ENCODE peak calls at places on chromosomes 16 and 17, in four cellular contexts. E is A549, D is K562, C is IMR-90. L is an unnamed sample.

GRCh38 chr16:88372522-88372921 is 10.2 kb upstream of the ZNF469 start:
- DNase-seq in E (no peak), D (no peak), C (no peak), L (no peak)

GRCh38 chr17:5011928-5012327 is 14.2 kb downstream of the KIF1C start:
- DNase-seq in E (no peak), D (no peak), C (peak; percentile 72), L (peak; percentile 53)

GRCh38 chr16:56787185-56787584 is 57.3 kb downstream of the NUP93 start:
- DNase-seq in E (no peak), D (no peak), C (no peak), L (no peak)

GRCh38 chr17:2343421-2343820 is 6.1 kb downstream of the SGSM2 start:
- DNase-seq in E (no peak), D (no peak), C (no peak), L (no peak)

GRCh38 chr16:31350275-31351005 is 4.5 kb upstream of the ITGAX start:
- DNase-seq in E (no peak), D (no peak), C (no peak), L (no peak)

GRCh38 chr17:42325026-42325425 is 36.7 kb downstream of the STAT5A start:
- DNase-seq in E (peak; percentile 85), D (no peak), C (peak; percentile 88), L (no peak)

GRCh38 chr17:50214986-50215730 is 13.7 kb upstream of the COL1A1 start:
- DNase-seq in E (no peak), D (no peak), C (no peak), L (no peak)

GRCh38 chr17:32946375-32947135 is 18.6 kb downstream of the TMEM98 start:
- DNase-seq in E (no peak), D (peak; percentile 63), C (no peak), L (no peak)

GRCh38 chr16:31700530-31701388 is 172.8 kb upstream of the ZNF267 start:
- DNase-seq in E (peak; percentile 79), D (peak; percentile 56), C (peak; percentile 49), L (peak; percentile 67)

GRCh38 chr17:19987897-19988296 is 10.3 kb upstream of the AKAP10 start:
- DNase-seq in E (no peak), D (peak; percentile 47), C (no peak), L (no peak)

GRCh38 chr16:20064931-20065330 is 8.8 kb downstream of the GPR139 start:
- DNase-seq in E (no peak), D (no peak), C (no peak), L (no peak)

GRCh38 chr16:9521749-9522370 is 430.4 kb downstream of the HAPSTR1 start:
- DNase-seq in E (no peak), D (no peak), C (no peak), L (no peak)

GRCh38 chr17:81913394-81914102 is 2.3 kb upstream of the PCYT2 start:
- DNase-seq in E (no peak), D (no peak), C (no peak), L (no peak)

GRCh38 chr17:9537177-9537776 is 38.3 kb downstream of the STX8 start:
- DNase-seq in E (no peak), D (no peak), C (no peak), L (no peak)

GRCh38 chr17:31190351-31190750 is 95.6 kb downstream of the NF1 start:
- DNase-seq in E (no peak), D (no peak), C (peak; percentile 4), L (no peak)

GRCh38 chr16:88772871-88773811 is 11.9 kb downstream of the PIEZO1 start:
- DNase-seq in E (no peak), D (peak; percentile 59), C (peak; percentile 95), L (no peak)

GRCh38 chr16:50313596-50314483 is 47.5 kb downstream of the ADCY7 start:
- DNase-seq in E (no peak), D (no peak), C (peak; percentile 12), L (no peak)

GRCh38 chr17:27049104-27049784 is 244.7 kb upstream of the WSB1 start:
- DNase-seq in E (no peak), D (no peak), C (no peak), L (no peak)

GRCh38 chr17:34451313-34451712 is 88.3 kb upstream of the CCL1 start:
- DNase-seq in E (no peak), D (no peak), C (peak; percentile 2), L (no peak)

GRCh38 chr16:23171234-23171948 is 11.2 kb upstream of the SCNN1G start:
- DNase-seq in E (peak; percentile 19), D (no peak), C (peak; percentile 15), L (no peak)

GRCh38 chr16:26951950-26952349 is 114.8 kb upstream of the C16orf82 start:
- DNase-seq in E (no peak), D (no peak), C (peak; percentile 18), L (no peak)

GRCh38 chr17:51640108-51640622 is 379.8 kb downstream of the UTP18 start:
- DNase-seq in E (peak; percentile 85), D (peak; percentile 12), C (no peak), L (no peak)

GRCh38 chr17:74354123-74354522 is 7.5 kb downstream of the BTBD17 start:
- DNase-seq in E (peak; percentile 82), D (peak; percentile 84), C (no peak), L (no peak)

GRCh38 chr16:57530104-57530522 is 6.3 kb downstream of the CCDC102A start:
- DNase-seq in E (no peak), D (no peak), C (peak; percentile 76), L (no peak)

GRCh38 chr17:78839762-78840529 is 668 bp downstream of the USP36 start:
- DNase-seq in E (peak; percentile 58), D (no peak), C (peak; percentile 76), L (no peak)

GRCh38 chr17:9208381-9208780 is 187.1 kb downstream of the NTN1 start:
- DNase-seq in E (no peak), D (no peak), C (no peak), L (no peak)

GRCh38 chr16:16045879-16046278 is 96.5 kb downstream of the ABCC1 start:
- DNase-seq in E (no peak), D (no peak), C (no peak), L (no peak)

GRCh38 chr16:48317614-48318013 is 67.6 kb downstream of the SIAH1 start:
- DNase-seq in E (peak; percentile 33), D (peak; percentile 21), C (peak; percentile 76), L (no peak)

GRCh38 chr17:68320311-68320865 is 29.1 kb downstream of the ARSG start:
- DNase-seq in E (no peak), D (no peak), C (no peak), L (no peak)
- TF ChIP-seq ELK1 in E (no peak), D (no peak), C (no peak), L (no peak)

GRCh38 chr17:76706817-76707216 is 3.9 kb downstream of the MXRA7 start:
- DNase-seq in E (no peak), D (no peak), C (no peak), L (no peak)

GRCh38 chr17:76713765-76714164 is 3.0 kb upstream of the MXRA7 start:
- DNase-seq in E (no peak), D (no peak), C (no peak), L (no peak)

GRCh38 chr17:76707985-76708807 is 2.6 kb downstream of the MXRA7 start:
- DNase-seq in E (no peak), D (peak; percentile 63), C (no peak), L (no peak)

GRCh38 chr17:76710863-76711611 is at the start of gene MXRA7:
- DNase-seq in E (peak; percentile 49), D (peak; percentile 93), C (peak; percentile 61), L (no peak)

DNA sequence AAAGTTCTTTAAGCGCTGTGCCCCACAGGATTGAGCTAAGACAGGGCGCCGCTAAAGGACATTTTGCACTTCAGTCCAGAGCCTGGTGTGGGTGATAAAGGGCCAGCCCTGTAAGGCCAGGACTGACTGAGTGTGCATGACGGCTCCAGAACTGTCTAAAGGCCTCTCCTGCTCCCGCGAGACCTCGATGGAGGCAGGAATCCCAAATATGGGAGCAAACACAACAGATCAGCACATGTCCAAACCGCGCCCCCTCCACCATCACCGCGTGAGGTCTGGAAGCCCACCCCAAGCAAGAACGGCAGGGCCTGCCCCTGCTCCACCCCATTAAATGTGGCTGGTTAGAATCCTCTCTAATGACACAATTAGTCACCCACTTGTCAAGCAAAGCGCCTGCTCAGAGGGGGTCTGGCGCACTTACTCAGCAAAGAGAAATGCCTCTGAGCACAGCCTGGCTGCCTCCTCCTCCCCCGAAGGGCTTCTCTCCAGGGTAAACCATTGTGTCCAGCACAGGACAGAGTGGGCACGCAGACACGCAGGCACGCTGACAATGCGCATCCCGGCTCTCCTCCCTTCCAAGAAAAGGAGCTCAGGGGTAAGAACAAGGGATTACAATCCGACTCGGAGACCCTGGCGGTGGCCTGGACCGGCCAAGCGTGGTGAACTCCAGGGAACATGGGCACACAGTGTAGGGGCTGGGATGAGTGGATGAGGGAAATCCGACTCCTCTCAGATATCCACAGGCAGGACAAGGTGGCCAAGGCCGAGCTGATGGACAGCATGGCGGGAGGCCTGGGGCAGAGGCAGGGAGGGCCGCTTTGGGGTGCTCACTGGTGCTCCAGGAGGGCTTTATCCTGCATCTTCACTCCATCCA is 1.5 kb downstream of the MXRA7 start:
- DNase-seq in E (peak; percentile 29), D (no peak), C (peak; percentile 99), L (no peak)
- H3K4me3 ChIP-seq in E (peak overlapping the region; percentile 60), D (peak overlapping the region; percentile 42), C (peak overlapping the region; percentile 58), L (no peak overlapping the region)

DNA sequence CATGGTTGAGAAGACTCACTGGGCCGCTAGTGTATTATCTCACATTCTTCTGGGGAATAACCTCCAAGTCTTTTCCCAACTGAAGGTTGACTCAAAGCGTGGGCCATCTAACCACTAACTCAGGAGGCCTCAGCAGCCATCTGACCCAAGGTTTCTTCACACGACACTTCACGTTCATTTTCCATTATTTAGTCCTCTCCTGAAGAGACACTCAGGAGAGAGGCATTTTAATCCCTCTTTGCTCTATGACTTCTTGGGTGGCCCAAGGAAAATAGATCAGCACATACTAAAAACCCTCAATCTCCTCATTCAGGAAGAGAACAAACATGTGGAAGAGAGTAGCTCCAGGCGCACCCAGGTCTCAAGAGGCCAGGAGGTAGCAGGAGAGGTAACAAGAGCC is 252.8 kb upstream of the FOXF1 start:
- DNase-seq in E (no peak), D (no peak), C (no peak), L (no peak)
- TF ChIP-seq ELK1 in E (no peak), D (no peak), C (no peak), L (no peak)

DNA sequence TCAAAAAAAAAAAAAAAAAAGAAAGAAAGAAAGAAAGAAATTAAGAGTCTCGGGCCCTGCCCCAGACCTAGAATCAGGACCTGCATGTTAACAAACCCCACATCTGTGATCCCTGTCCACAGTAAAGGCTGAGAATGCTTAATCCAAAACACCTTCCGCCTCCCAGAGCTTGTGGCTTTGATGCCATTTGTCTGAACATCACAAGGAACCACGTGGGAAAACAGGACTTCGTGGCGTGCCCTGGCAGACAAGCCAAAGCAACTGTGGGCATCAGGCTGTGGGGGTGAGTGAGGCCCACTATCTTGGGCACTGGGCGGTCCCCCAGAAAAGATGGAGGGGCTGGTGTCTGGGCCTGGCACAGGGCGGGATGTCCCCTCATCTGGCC is 173.4 kb upstream of the CIBAR2 start:
- DNase-seq in E (no peak), D (no peak), C (no peak), L (no peak)
- H3K4me3 ChIP-seq in E (no peak overlapping the region), D (no peak overlapping the region), C (no peak overlapping the region), L (no peak overlapping the region)

GRCh38 chr17:59840329-59840907 is 52.3 kb downstream of the TUBD1 start:
- DNase-seq in E (peak; percentile 73), D (no peak), C (no peak), L (no peak)
- TF ChIP-seq ELK1 in E (no peak), D (no peak), C (no peak), L (no peak)